ENCODE peak calls at places on chromosomes 7 and 10, in seven cellular contexts. O, H, R, W, V, Z and P are unnamed samples.

GRCh38 chr10:75284097-75284485 is 48.3 kb upstream of the COMTD1 start:
- DNase-seq in O (no peak), H (no peak), R (no peak), W (no peak), V (no peak), Z (no peak), P (peak)

GRCh38 chr7:47948096-47948790 is at the start of gene PKD1L1:
- DNase-seq in O (no peak), H (no peak), R (no peak), W (no peak), V (no peak), Z (no peak), P (no peak)

GRCh38 chr10:114100848-114101741 is 57.4 kb downstream of the ADRB1 start:
- DNase-seq in O (peak), H (peak), R (peak), W (peak), V (peak), Z (no peak), P (no peak)

GRCh38 chr7:95921543-95921942 is 149.2 kb downstream of the DYNC1I1 start:
- DNase-seq in O (no peak), H (peak), R (no peak), W (peak), V (no peak), Z (no peak), P (no peak)

GRCh38 chr10:104028146-104028545 is 57.5 kb downstream of the COL17A1 start:
- DNase-seq in O (peak), H (peak), R (peak), W (peak), V (no peak), Z (no peak), P (no peak)

GRCh38 chr10:121853950-121854349 is 73.9 kb downstream of the ATE1 start:
- DNase-seq in O (no peak), H (no peak), R (no peak), W (no peak), V (no peak), Z (no peak), P (no peak)

GRCh38 chr7:96823274-96823673 is 113.6 kb upstream of the SEM1 start:
- DNase-seq in O (no peak), H (peak), R (no peak), W (peak), V (peak), Z (no peak), P (no peak)

GRCh38 chr10:125817318-125817946 is 5.6 kb downstream of the UROS start:
- DNase-seq in O (no peak), H (no peak), R (no peak), W (no peak), V (no peak), Z (no peak), P (no peak)

GRCh38 chr10:69677914-69678654 is 48.0 kb downstream of the FAM241B start:
- DNase-seq in O (no peak), H (no peak), R (no peak), W (no peak), V (no peak), Z (no peak), P (no peak)

GRCh38 chr7:151003572-151003971 is 12.8 kb downstream of the NOS3 start:
- DNase-seq in O (no peak), H (no peak), R (no peak), W (peak), V (no peak), Z (no peak), P (no peak)

GRCh38 chr7:138616085-138616484 is 85.1 kb downstream of the SVOPL start:
- DNase-seq in O (no peak), H (no peak), R (no peak), W (no peak), V (no peak), Z (no peak), P (no peak)

GRCh38 chr7:134724606-134725005 is 54.8 kb upstream of the CALD1 start:
- DNase-seq in O (peak), H (peak), R (no peak), W (peak), V (no peak), Z (peak), P (no peak)

GRCh38 chr10:132926070-132926469 is 16.3 kb downstream of the CFAP46 start:
- DNase-seq in O (no peak), H (no peak), R (peak), W (no peak), V (no peak), Z (no peak), P (no peak)

GRCh38 chr10:63717089-63717715 is 196.0 kb downstream of the REEP3 start:
- DNase-seq in O (no peak), H (no peak), R (no peak), W (no peak), V (no peak), Z (no peak), P (no peak)

GRCh38 chr7:102258749-102259107 is 27.9 kb upstream of the SH2B2 start:
- DNase-seq in O (no peak), H (no peak), R (no peak), W (no peak), V (no peak), Z (no peak), P (no peak)

GRCh38 chr7:77497079-77497478 is 40.0 kb upstream of the PTPN12 start:
- DNase-seq in O (no peak), H (no peak), R (no peak), W (no peak), V (no peak), Z (no peak), P (no peak)

GRCh38 chr7:131328387-131329175 is 905 bp downstream of the MKLN1 start:
- DNase-seq in O (peak), H (peak), R (no peak), W (peak), V (peak), Z (no peak), P (no peak)

GRCh38 chr7:2757904-2758672 is 70.1 kb downstream of the AMZ1 start:
- DNase-seq in O (peak), H (peak), R (no peak), W (peak), V (peak), Z (peak), P (no peak)

GRCh38 chr7:26070290-26070689 is 81.7 kb upstream of the NFE2L3 start:
- DNase-seq in O (no peak), H (no peak), R (no peak), W (no peak), V (no peak), Z (no peak), P (no peak)

GRCh38 chr7:37027557-37028341 is 303.5 kb upstream of the AOAH start:
- DNase-seq in O (no peak), H (peak), R (no peak), W (no peak), V (no peak), Z (no peak), P (no peak)

GRCh38 chr10:67492317-67493019 is 203.5 kb downstream of the CTNNA3 start:
- DNase-seq in O (peak), H (peak), R (no peak), W (peak), V (no peak), Z (no peak), P (no peak)

GRCh38 chr10:1517684-1518083 is 219.6 kb downstream of the ADARB2 start:
- DNase-seq in O (no peak), H (no peak), R (no peak), W (no peak), V (no peak), Z (no peak), P (no peak)

GRCh38 chr10:73495884-73496674 is at the start of gene PPP3CB:
- DNase-seq in O (peak), H (peak), R (peak), W (peak), V (peak), Z (peak), P (peak)

GRCh38 chr10:25748509-25748908 is 185.5 kb upstream of the MYO3A start:
- DNase-seq in O (no peak), H (no peak), R (no peak), W (no peak), V (no peak), Z (no peak), P (no peak)

GRCh38 chr7:148699772-148700629 is 1.3 kb downstream of the CUL1 start:
- DNase-seq in O (peak), H (peak), R (no peak), W (peak), V (no peak), Z (no peak), P (no peak)

GRCh38 chr7:4633012-4633411 is 49.1 kb upstream of the FOXK1 start:
- DNase-seq in O (peak), H (peak), R (no peak), W (peak), V (no peak), Z (no peak), P (no peak)

GRCh38 chr7:94375167-94375566 is 19.5 kb upstream of the COL1A2 start:
- DNase-seq in O (peak), H (peak), R (peak), W (peak), V (peak), Z (no peak), P (no peak)

GRCh38 chr10:92544296-92544695 is 29.6 kb downstream of the IDE start:
- DNase-seq in O (peak), H (no peak), R (no peak), W (peak), V (peak), Z (no peak), P (no peak)

GRCh38 chr7:105723582-105723981 is 142.3 kb upstream of the EFCAB10 start:
- DNase-seq in O (no peak), H (peak), R (peak), W (no peak), V (no peak), Z (no peak), P (no peak)

GRCh38 chr10:102334106-102334505 is 61.4 kb upstream of the NFKB2 start:
- DNase-seq in O (peak), H (peak), R (no peak), W (no peak), V (no peak), Z (no peak), P (no peak)

GRCh38 chr10:128779457-128779856 is 653.2 kb upstream of the MKI67 start:
- DNase-seq in O (no peak), H (no peak), R (no peak), W (no peak), V (no peak), Z (no peak), P (peak)

GRCh38 chr7:101792051-101792651 is 25.3 kb upstream of the CUX1 start:
- DNase-seq in O (peak), H (no peak), R (no peak), W (peak), V (peak), Z (no peak), P (no peak)

DNA sequence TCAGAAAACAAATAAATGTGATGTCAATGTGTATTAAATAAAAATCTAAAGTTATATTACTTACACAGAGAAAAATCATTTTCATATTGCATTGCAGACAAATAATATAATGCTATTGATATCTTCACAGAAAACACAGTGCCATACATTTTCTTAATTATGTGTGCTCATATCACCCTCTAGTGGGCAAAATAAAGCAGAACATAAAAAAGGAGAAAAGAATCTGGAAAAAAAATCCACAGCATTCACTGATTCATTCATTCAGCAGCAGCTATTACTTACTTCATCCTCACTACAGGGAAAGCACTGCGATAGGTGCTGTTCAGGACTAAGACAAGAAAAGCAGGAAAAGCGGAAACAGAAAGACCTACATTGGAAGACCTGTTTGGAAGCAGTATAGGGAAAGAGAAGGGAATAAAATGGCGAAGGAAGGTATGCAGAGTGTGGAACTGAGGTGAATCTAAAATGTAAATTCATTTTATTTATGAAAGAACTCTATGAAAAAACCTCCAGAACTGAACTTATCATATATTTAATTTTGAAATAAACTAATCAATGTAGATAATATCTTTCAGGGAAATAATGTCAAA is 73.2 kb downstream of the POT1 start:
- DNase-seq in O (peak), H (peak), R (no peak), W (peak), V (peak), Z (peak), P (no peak)
- TF ChIP-seq CTCF in O (peak), H (peak), R (peak), W (peak), V (peak), Z (peak), P (peak)

DNA sequence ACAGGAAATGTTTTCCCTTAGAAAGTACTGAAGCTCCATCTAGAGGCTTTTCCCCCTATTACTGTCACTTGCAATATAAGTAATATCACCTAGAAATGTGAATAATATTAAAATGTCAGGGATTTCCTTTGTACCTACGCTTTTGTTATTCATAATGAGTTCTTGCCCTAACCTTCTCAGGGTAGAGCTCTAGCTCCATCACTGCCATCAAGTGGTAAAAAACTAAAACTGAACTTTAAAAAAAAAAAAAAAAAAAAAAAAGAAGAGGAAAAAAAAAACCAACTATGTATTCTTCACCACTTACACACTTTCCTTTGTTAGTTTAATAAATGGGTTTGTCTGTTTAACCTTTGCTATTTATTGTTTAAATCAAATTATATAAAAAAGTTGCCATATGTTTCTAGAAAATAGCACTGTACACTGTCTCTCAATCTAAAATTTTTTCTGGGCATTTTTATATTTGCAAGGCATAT is 49.9 kb downstream of the DNAJC1 start:
- DNase-seq in O (peak), H (peak), R (no peak), W (peak), V (peak), Z (peak), P (no peak)
- TF ChIP-seq CTCF in O (peak), H (peak), R (no peak), W (peak), V (peak), Z (no peak), P (peak)

GRCh38 chr7:17302575-17303142 is 4.2 kb downstream of the AHR start:
- DNase-seq in O (peak), H (peak), R (no peak), W (peak), V (no peak), Z (peak), P (no peak)
- TF ChIP-seq CTCF in O (no peak), H (peak), R (no peak), W (peak), V (no peak), Z (peak), P (no peak)

GRCh38 chr7:69871213-69871885 is 273.1 kb downstream of the AUTS2 start:
- DNase-seq in O (peak), H (peak), R (no peak), W (peak), V (no peak), Z (no peak), P (no peak)
- TF ChIP-seq CTCF in O (no peak), H (no peak), R (no peak), W (no peak), V (no peak), Z (no peak), P (peak)

DNA sequence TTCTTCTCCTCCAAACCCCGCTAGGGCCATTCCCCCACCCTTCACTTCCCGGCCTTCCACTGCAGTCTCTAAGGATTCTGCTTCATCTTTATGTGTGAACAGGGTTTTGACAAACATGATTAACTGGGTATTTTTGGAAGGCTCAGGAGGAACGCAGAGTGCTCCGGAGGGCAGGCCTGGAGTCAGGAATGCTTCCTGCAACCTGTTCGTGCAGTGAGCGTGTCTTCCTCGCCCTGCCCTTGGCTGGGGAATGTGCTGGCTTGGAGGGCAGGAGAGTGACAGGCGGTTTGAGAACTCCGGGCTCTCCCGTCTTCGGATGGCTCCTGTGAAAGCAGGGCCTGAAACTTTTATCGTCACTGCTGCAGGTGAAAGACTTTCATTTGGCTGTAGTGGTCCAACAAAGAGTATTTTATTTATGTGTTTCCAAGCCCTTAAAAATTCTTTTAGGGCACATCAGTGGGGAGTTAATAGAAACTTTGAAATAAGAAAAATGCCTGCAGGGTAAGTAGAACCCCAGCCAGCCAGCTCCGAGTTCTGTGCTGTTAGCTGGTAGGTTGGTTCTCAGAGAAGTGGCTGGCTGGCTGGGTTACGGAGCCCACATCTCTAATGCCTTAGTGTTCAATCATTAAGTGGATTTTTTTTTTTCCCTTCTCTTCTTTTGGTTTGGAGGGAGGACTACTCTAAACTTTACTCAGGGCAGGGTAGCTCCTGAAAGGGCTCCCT is 51.0 kb downstream of the TCF7L2 start:
- DNase-seq in O (no peak), H (no peak), R (no peak), W (peak), V (no peak), Z (no peak), P (no peak)
- TF ChIP-seq CTCF in O (no peak), H (no peak), R (no peak), W (peak), V (no peak), Z (no peak), P (peak)

GRCh38 chr7:141641876-141642275 is 60.1 kb downstream of the DENND11 start:
- DNase-seq in O (no peak), H (no peak), R (no peak), W (no peak), V (no peak), Z (no peak), P (no peak)
- TF ChIP-seq CTCF in O (no peak), H (no peak), R (no peak), W (no peak), V (peak), Z (no peak), P (no peak)

GRCh38 chr10:43199088-43199683 is 60.9 kb downstream of the CSGALNACT2 start:
- DNase-seq in O (no peak), H (no peak), R (no peak), W (no peak), V (no peak), Z (no peak), P (peak)

GRCh38 chr10:43198682-43199005 is 60.4 kb downstream of the CSGALNACT2 start:
- DNase-seq in O (no peak), H (no peak), R (no peak), W (no peak), V (no peak), Z (no peak), P (no peak)

GRCh38 chr10:43196981-43197833 is 59.0 kb downstream of the CSGALNACT2 start:
- DNase-seq in O (no peak), H (no peak), R (no peak), W (no peak), V (no peak), Z (peak), P (no peak)

GRCh38 chr10:43196131-43196980 is 58.1 kb downstream of the CSGALNACT2 start:
- DNase-seq in O (no peak), H (no peak), R (no peak), W (no peak), V (no peak), Z (peak), P (no peak)

DNA sequence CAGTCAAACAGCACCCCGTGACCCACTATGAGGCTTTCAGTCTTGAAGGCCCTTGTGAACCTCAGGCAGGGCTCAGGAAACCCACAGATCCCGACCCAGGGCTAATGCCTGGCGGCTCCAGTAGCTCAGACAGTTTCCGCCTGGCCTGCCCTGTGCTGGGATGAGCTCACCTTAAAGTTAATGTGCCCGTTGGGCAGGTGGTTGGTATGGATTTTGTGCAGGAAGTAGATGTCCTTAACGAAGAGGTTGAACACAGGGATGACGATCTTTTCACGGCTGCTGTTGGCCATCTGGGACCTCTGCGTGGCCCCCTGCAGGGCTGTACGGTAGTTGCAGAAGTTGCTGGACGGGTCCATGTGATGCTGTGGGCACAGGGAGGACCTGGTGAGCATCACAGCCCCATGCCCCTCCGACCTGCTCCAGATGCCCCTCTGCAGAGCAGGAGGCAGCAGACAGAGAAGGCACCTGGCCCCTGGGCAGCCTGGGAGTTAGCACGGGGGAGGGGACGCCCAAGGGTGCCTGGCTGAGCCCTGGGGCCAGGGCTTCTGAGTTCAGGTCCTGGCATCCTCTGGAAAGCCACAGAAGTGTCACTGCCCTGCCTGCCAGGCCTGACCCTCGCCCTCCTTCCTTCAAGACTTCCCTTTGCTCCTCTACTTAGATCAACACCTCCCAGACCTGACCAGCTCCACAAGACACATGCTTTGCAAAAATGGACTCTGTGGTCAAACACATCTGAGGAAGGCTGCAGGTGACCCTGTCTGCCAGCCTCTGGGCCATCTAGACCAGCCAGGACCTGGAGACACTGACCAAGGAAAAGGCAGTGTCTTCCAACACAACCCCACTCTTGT is 59.8 kb downstream of the CSGALNACT2 start:
- DNase-seq in O (no peak), H (no peak), R (peak), W (peak), V (no peak), Z (no peak), P (no peak)
- TF ChIP-seq CTCF in O (peak), H (peak), R (peak), W (peak), V (peak), Z (no peak), P (peak)